ENCODE peak calls at places on chromosomes 6 and 20, in six cellular contexts. D is heart right ventricle, P is GM06990, F is heart left ventricle, V is suprapubic skin, W is keratinocyte. M is an unnamed sample.

GRCh38 chr6:25934735-25935313 is 4.3 kb upstream of the SLC17A2 start:
- DNase-seq in P (no peak), F (no peak), V (no peak), D (no peak), W (no peak), M (no peak)

GRCh38 chr6:43917878-43918382 is 147.9 kb downstream of the VEGFA start:
- DNase-seq in F (no peak), D (no peak), V (no peak), W (no peak), P (no peak), M (no peak)

GRCh38 chr6:89734526-89734925 is 85.1 kb downstream of the MDN1 start:
- DNase-seq in D (no peak), V (no peak), P (no peak), W (no peak), F (no peak), M (no peak)

GRCh38 chr20:57662028-57662312 is 41.7 kb upstream of the ZBP1 start:
- DNase-seq in P (no peak), D (no peak), V (no peak), W (no peak), F (no peak), M (no peak)

GRCh38 chr6:84575264-84575663 is 189.1 kb downstream of the TBX18 start:
- DNase-seq in F (no peak), D (no peak), W (no peak), V (no peak), P (peak; percentile 69), M (no peak)

GRCh38 chr20:25299801-25300200 is 51.9 kb downstream of the PYGB start:
- DNase-seq in V (no peak), D (no peak), P (no peak), W (no peak), F (no peak), M (no peak)

GRCh38 chr6:134308800-134309199 is 9.1 kb downstream of the SGK1 start:
- DNase-seq in V (no peak), W (no peak), P (no peak), F (no peak), D (no peak), M (no peak)

GRCh38 chr6:86581833-86582232 is 355.5 kb upstream of the HTR1E start:
- DNase-seq in D (no peak), V (no peak), F (no peak), P (no peak), W (no peak), M (no peak)

GRCh38 chr20:21048841-21049273 is 57.3 kb downstream of the LINC00237 start:
- DNase-seq in V (no peak), P (peak; percentile 17), D (no peak), W (no peak), F (no peak), M (no peak)

GRCh38 chr6:42452171-42453026 is 673 bp upstream of the TRERF1 start:
- DNase-seq in D (peak; percentile 78), P (peak; percentile 85), F (peak; percentile 73), V (peak; percentile 78), W (no peak), M (no peak)

GRCh38 chr20:7799872-7800271 is 140.4 kb downstream of the HAO1 start:
- DNase-seq in P (no peak), D (no peak), V (no peak), W (no peak), F (no peak), M (no peak)

GRCh38 chr6:132491303-132491702 is 21.6 kb downstream of the STX7 start:
- DNase-seq in W (no peak), P (no peak), D (peak; percentile 36), F (peak; percentile 47), V (no peak), M (no peak)
- H3K36me3 ChIP-seq in W (peaks cover 2% of the 10 kb centered on the region), P (no peaks in the 10 kb centered on the region), D (peaks cover 17% of the 10 kb centered on the region), F (no peaks in the 10 kb centered on the region), V (peaks cover 4% of the 10 kb centered on the region), M (peaks cover 11% of the 10 kb centered on the region)

GRCh38 chr6:28583463-28583862 is 57.8 kb downstream of the GPX5 start:
- DNase-seq in D (no peak), F (no peak), V (no peak), W (no peak), P (no peak), M (no peak)

GRCh38 chr6:28587011-28587745 is 61.5 kb downstream of the GPX5 start:
- DNase-seq in F (peak; percentile 62), P (peak; percentile 85), W (no peak), D (peak; percentile 19), V (no peak), M (peak; percentile 47)

GRCh38 chr6:28587746-28588075 is 62.0 kb downstream of the GPX5 start:
- DNase-seq in P (no peak), V (no peak), D (no peak), W (no peak), F (no peak), M (no peak)

GRCh38 chr6:28585335-28585734 is 59.7 kb downstream of the GPX5 start:
- DNase-seq in F (no peak), V (no peak), D (no peak), W (no peak), P (no peak), M (no peak)

DNA sequence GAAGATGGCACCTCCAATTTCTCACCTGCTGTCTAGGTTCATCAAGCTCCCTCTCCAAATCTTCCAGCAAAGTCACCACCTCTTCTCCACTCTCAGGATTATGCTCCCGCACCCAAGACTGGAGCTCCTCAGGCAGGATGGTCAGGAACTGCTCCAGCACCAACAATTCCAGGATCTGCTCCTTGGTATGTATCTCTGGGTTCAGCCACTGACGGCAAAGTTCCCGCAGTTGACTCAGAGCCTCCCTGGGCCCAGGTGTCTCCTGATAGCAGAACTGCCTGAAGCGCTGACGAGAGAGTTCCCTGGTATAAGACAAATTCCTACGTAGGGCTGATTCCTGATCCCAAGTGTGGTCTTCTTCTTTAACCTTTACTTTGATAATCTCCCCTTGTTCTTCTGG is 60.6 kb downstream of the GPX5 start:
- DNase-seq in F (no peak), D (no peak), V (no peak), W (no peak), P (no peak), M (no peak)
- H3K36me3 ChIP-seq in F (no peaks in the 10 kb centered on the region), D (no peaks in the 10 kb centered on the region), V (no peaks in the 10 kb centered on the region), W (no peaks in the 10 kb centered on the region), P (no peaks in the 10 kb centered on the region), M (no peaks in the 10 kb centered on the region)

DNA sequence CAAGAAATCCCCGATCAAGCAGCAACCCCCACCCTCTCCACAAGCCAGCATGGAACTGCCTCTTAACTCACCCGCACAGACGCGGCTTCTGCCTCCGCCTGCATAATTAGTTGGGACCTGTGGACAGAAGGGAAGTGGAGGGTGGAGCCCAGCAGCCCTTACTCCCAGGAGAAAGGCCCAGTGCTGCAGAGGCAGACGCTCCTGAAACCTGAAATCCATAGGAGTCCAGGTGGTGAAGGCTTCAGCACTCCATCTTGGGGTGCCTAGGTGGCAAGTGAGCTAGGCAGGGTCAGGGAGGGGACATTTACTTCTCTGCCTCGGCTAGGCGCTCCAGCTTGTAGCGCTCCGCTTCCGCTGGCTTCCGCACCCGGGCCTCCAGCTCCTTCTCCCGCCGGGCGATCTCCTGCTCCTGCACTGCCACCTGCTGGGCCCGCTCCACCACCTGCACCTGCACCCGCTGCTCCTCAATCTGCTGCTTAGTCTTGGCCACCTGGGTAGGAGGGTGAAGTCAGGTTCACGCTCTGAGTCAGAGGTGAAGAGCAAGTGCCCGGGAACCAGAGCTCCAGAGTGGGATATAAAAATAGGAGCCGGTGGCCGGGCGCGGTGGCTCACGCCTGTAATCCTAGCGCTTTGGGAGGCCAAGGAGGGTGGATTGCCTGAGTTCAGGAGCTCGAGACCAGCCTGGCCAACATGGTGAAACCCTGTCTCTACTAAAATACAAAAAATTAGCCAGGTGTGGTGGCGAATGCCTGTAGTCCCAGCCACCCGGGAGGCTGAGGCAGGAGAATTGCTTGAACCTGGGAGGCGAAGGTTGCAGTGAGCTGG is 10.7 kb downstream of the TUBB start:
- DNase-seq in F (peak; percentile 65), W (no peak), V (no peak), D (peak; percentile 71), P (peak; percentile 87), M (no peak)
- H3K36me3 ChIP-seq in F (peaks cover 23% of the 10 kb centered on the region), W (peaks cover 2% of the 10 kb centered on the region), V (peaks cover 81% of the 10 kb centered on the region), D (peaks cover 100% of the 10 kb centered on the region), P (peaks cover 17% of the 10 kb centered on the region), M (peaks cover 59% of the 10 kb centered on the region)

DNA sequence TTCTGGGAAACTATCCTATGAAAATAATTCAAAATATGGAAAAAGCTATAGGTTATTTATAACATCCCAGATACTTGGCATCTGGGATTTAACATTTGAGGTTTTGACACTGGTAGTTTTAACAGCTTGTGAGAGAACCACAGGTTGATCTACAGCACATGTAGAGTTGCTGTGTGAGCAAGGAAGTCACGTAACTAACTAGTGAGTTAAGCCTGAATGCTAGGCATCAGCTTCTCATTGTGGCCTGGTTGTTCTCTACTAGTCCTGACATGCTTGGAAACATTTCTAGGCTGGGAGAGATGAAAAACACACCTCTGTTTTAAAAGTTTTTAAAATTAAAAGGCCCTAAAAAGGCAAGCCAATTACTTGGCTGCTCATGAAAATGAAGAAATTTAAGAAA is 28.2 kb downstream of the ESF1 start:
- DNase-seq in D (no peak), W (no peak), F (no peak), P (no peak), V (no peak), M (no peak)
- H3K36me3 ChIP-seq in D (peaks cover 82% of the 10 kb centered on the region), W (no peaks in the 10 kb centered on the region), F (peaks cover 7% of the 10 kb centered on the region), P (no peaks in the 10 kb centered on the region), V (peaks cover 45% of the 10 kb centered on the region), M (peaks cover 63% of the 10 kb centered on the region)

GRCh38 chr20:62138912-62139311 is 4.3 kb downstream of the PSMA7 start:
- DNase-seq in V (no peak), W (no peak), P (no peak), F (no peak), D (no peak), M (no peak)

GRCh38 chr20:62141043-62141396 is 2.2 kb downstream of the PSMA7 start:
- DNase-seq in D (no peak), F (no peak), W (no peak), V (no peak), P (no peak), M (no peak)

GRCh38 chr20:62141397-62142251 is 1.6 kb downstream of the PSMA7 start:
- DNase-seq in W (no peak), F (no peak), D (no peak), P (no peak), V (no peak), M (no peak)

GRCh38 chr20:62138204-62138543 is 5.0 kb downstream of the PSMA7 start:
- DNase-seq in W (no peak), P (no peak), V (no peak), F (no peak), D (no peak), M (no peak)

DNA sequence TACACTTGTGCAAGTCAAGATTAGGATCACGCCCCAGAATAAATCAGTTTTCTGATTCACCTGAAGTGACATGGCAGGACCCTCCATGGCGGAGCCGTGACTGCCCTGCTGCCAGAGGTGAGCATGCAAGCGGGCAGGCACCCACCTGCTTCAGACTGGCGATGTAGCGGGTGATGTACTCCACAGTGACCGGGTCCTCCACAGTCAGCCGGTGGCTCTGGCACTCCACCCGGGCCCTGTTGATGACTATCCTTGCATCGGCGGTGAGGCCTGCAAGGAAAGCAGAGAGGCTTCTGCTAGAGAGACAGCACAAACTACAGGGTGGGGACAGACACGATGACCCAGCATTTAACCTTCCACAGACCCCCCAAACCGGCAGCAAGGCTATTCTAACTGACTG is 3.6 kb downstream of the PSMA7 start:
- DNase-seq in P (no peak), W (no peak), V (no peak), F (no peak), D (no peak), M (no peak)
- H3K36me3 ChIP-seq in P (peaks cover 38% of the 10 kb centered on the region), W (peaks cover 35% of the 10 kb centered on the region), V (peaks cover 51% of the 10 kb centered on the region), F (peaks cover 25% of the 10 kb centered on the region), D (peaks cover 68% of the 10 kb centered on the region), M (peaks cover 75% of the 10 kb centered on the region)

GRCh38 chr6:150969901-150970300 is 104.4 kb downstream of the MTHFD1L start:
- DNase-seq in F (no peak), D (no peak), P (no peak), W (no peak), V (no peak), M (no peak)
- H3K36me3 ChIP-seq in F (no peaks in the 10 kb centered on the region), D (peaks cover 24% of the 10 kb centered on the region), P (peaks cover 4% of the 10 kb centered on the region), W (peaks cover 5% of the 10 kb centered on the region), V (no peaks in the 10 kb centered on the region), M (peaks cover 40% of the 10 kb centered on the region)

M was measured in NT2/D1.